ENCODE peak calls at places on chromosomes 5 and 9, in seven cellular contexts. R, Y, E, X, B, G and J are unnamed samples.

GRCh38 chr5:127777957-127778356 is 74.8 kb downstream of the CCDC192 start:
- DNase-seq in R (no peak), Y (no peak), E (no peak), X (no peak), B (no peak), G (no peak), J (no peak)

GRCh38 chr9:75903785-75904360 is 13.4 kb downstream of the PCSK5 start:
- DNase-seq in R (no peak), Y (no peak), E (peak), X (no peak), B (no peak), G (no peak), J (peak)

GRCh38 chr5:159864885-159865622 is 51.2 kb upstream of the ADRA1B start:
- DNase-seq in R (no peak), Y (no peak), E (no peak), X (no peak), B (no peak), G (peak), J (peak)

GRCh38 chr9:78559449-78559885 is 262.5 kb downstream of the PSAT1 start:
- DNase-seq in R (no peak), Y (peak), E (no peak), X (no peak), B (no peak), G (no peak), J (peak)

GRCh38 chr5:138024117-138024516 is 8.8 kb downstream of the FAM13B start:
- DNase-seq in R (no peak), Y (peak), E (no peak), X (no peak), B (no peak), G (no peak), J (no peak)

GRCh38 chr5:1400936-1401335 is 44.3 kb downstream of the SLC6A3 start:
- DNase-seq in R (no peak), Y (no peak), E (no peak), X (no peak), B (no peak), G (no peak), J (no peak)

GRCh38 chr9:34171753-34172535 is 6.9 kb upstream of the UBAP1 start:
- DNase-seq in R (no peak), Y (no peak), E (no peak), X (no peak), B (no peak), G (no peak), J (no peak)

GRCh38 chr9:93657331-93658111 is 81.1 kb downstream of the PHF2 start:
- DNase-seq in R (no peak), Y (no peak), E (no peak), X (no peak), B (no peak), G (no peak), J (no peak)

GRCh38 chr5:71912021-71912420 is 192.9 kb downstream of the CARTPT start:
- DNase-seq in R (no peak), Y (no peak), E (no peak), X (no peak), B (no peak), G (no peak), J (no peak)

GRCh38 chr9:133485531-133486260 is 6.8 kb upstream of the SLC2A6 start:
- DNase-seq in R (no peak), Y (no peak), E (no peak), X (no peak), B (no peak), G (no peak), J (no peak)

GRCh38 chr9:16335788-16336580 is 534.5 kb downstream of the BNC2 start:
- DNase-seq in R (no peak), Y (peak), E (no peak), X (no peak), B (no peak), G (peak), J (peak)

GRCh38 chr5:129724222-129724621 is 23.7 kb upstream of the MINAR2 start:
- DNase-seq in R (no peak), Y (no peak), E (peak), X (no peak), B (no peak), G (no peak), J (no peak)

GRCh38 chr5:125583291-125583690 is 836.9 kb upstream of the ZNF608 start:
- DNase-seq in R (no peak), Y (no peak), E (no peak), X (no peak), B (no peak), G (no peak), J (no peak)

GRCh38 chr9:98708933-98709911 is at the start of gene GABBR2:
- DNase-seq in R (no peak), Y (peak), E (peak), X (peak), B (no peak), G (no peak), J (no peak)

GRCh38 chr5:149735066-149735465 is 5.0 kb downstream of the PPARGC1B start:
- DNase-seq in R (no peak), Y (peak), E (peak), X (no peak), B (no peak), G (no peak), J (peak)

GRCh38 chr5:168881427-168882149 is 302.4 kb upstream of the PANK3 start:
- DNase-seq in R (no peak), Y (no peak), E (peak), X (no peak), B (no peak), G (no peak), J (no peak)

GRCh38 chr9:34662544-34663295 is at the start of gene CCL27:
- DNase-seq in R (no peak), Y (no peak), E (no peak), X (no peak), B (no peak), G (no peak), J (no peak)

GRCh38 chr5:76807296-76807695 is 11.5 kb upstream of the F2RL1 start:
- DNase-seq in R (no peak), Y (peak), E (peak), X (no peak), B (no peak), G (no peak), J (peak)

GRCh38 chr9:129164246-129164930 is 13.7 kb downstream of the IER5L start:
- DNase-seq in R (no peak), Y (no peak), E (no peak), X (no peak), B (no peak), G (no peak), J (no peak)

GRCh38 chr9:136602193-136602885 is 56.5 kb upstream of the NOTCH1 start:
- DNase-seq in R (no peak), Y (no peak), E (no peak), X (no peak), B (no peak), G (no peak), J (no peak)

GRCh38 chr5:1405121-1405520 is 40.1 kb downstream of the SLC6A3 start:
- DNase-seq in R (no peak), Y (no peak), E (no peak), X (no peak), B (no peak), G (no peak), J (no peak)

GRCh38 chr5:36705055-36705454 is 98.6 kb downstream of the SLC1A3 start:
- DNase-seq in R (no peak), Y (no peak), E (peak), X (no peak), B (no peak), G (no peak), J (no peak)

GRCh38 chr5:106121972-106122605 is 1548.6 kb downstream of the EFNA5 start:
- DNase-seq in R (no peak), Y (no peak), E (peak), X (no peak), B (no peak), G (peak), J (peak)

GRCh38 chr9:86080112-86080579 is 19.2 kb downstream of the GOLM1 start:
- DNase-seq in R (no peak), Y (no peak), E (no peak), X (no peak), B (no peak), G (no peak), J (no peak)

GRCh38 chr9:89542461-89543021 is 44.6 kb upstream of the SEMA4D start:
- DNase-seq in R (no peak), Y (no peak), E (no peak), X (no peak), B (no peak), G (no peak), J (peak)

GRCh38 chr9:120946259-120946658 is 19.7 kb upstream of the TRAF1 start:
- DNase-seq in R (no peak), Y (peak), E (no peak), X (no peak), B (no peak), G (no peak), J (peak)

GRCh38 chr9:3758816-3759576 is 233.2 kb upstream of the RFX3 start:
- DNase-seq in R (no peak), Y (no peak), E (no peak), X (no peak), B (no peak), G (no peak), J (peak)

GRCh38 chr5:159700016-159700415 is 216.3 kb upstream of the ADRA1B start:
- DNase-seq in R (no peak), Y (no peak), E (no peak), X (no peak), B (no peak), G (no peak), J (no peak)

GRCh38 chr5:96835727-96836126 is 28.0 kb upstream of the ERAP1 start:
- DNase-seq in R (no peak), Y (no peak), E (no peak), X (no peak), B (no peak), G (no peak), J (no peak)

GRCh38 chr5:60295423-60295822 is 401.9 kb upstream of the PDE4D start:
- DNase-seq in R (no peak), Y (peak), E (peak), X (no peak), B (peak), G (peak), J (peak)

GRCh38 chr5:104179057-104179456 is 616.5 kb upstream of the NUDT12 start:
- DNase-seq in R (no peak), Y (peak), E (peak), X (no peak), B (no peak), G (peak), J (peak)